ENCODE peak calls at places on chromosomes 5 and 9, in six cellular contexts. E is activated T-cell treated with anti-CD3 and anti-CD28 coated beads, Interleukin-2, amount 50 U/mL, for 1 hour; S is colonic mucosa; B is ovary; Y is smooth muscle cell of the brain vasculature; J is EL. T is an unnamed sample.
A peak's percentile ranks its signal among the peaks of the same experiment; 100 is the strongest.

GRCh38 chr9:5557606-5558587 is 47.6 kb downstream of the PDCD1LG2 start:
- DNase-seq in Y (no peak), J (no peak), E (peak; percentile 40), S (no peak), B (no peak), T (no peak)

GRCh38 chr5:77832166-77832770 is 56.1 kb upstream of the TBCA start:
- DNase-seq in Y (no peak), E (no peak), B (no peak), J (no peak), S (no peak), T (no peak)

GRCh38 chr9:124011460-124012301 is at the start of gene LHX2:
- DNase-seq in B (no peak), Y (peak; percentile 7), J (peak; percentile 89), S (peak; percentile 73), E (no peak), T (peak; percentile 80)

GRCh38 chr5:36739751-36740221 is 133.4 kb downstream of the SLC1A3 start:
- DNase-seq in S (peak; percentile 89), J (peak; percentile 76), Y (peak; percentile 43), E (peak; percentile 71), B (peak; percentile 43), T (peak; percentile 79)

GRCh38 chr5:139488269-139488668 is 5.7 kb upstream of the STING1 start:
- DNase-seq in Y (no peak), S (no peak), B (no peak), E (no peak), J (no peak), T (no peak)

GRCh38 chr5:155834271-155834975 is 492.5 kb upstream of the SGCD start:
- DNase-seq in B (no peak), E (no peak), Y (no peak), J (no peak), S (no peak), T (no peak)

GRCh38 chr9:19030899-19031298 is 2.1 kb downstream of the SAXO1 start:
- DNase-seq in E (no peak), J (peak; percentile 17), B (no peak), Y (no peak), S (no peak), T (no peak)

GRCh38 chr9:19116391-19116790 is 10.9 kb downstream of the PLIN2 start:
- DNase-seq in S (no peak), B (no peak), Y (no peak), J (no peak), E (no peak), T (peak; percentile 39)

GRCh38 chr5:17436766-17437221 is 61.2 kb upstream of the TAF11L2 start:
- DNase-seq in S (no peak), B (no peak), Y (no peak), E (no peak), J (peak; percentile 39), T (no peak)

GRCh38 chr5:149060325-149060724 is 2.5 kb downstream of the SH3TC2 start:
- DNase-seq in B (no peak), S (peak; percentile 63), E (no peak), J (peak; percentile 66), Y (no peak), T (no peak)

GRCh38 chr9:86043999-86044398 is 55.4 kb downstream of the GOLM1 start:
- DNase-seq in J (no peak), E (no peak), Y (no peak), B (no peak), S (no peak), T (no peak)

GRCh38 chr5:36696059-36696673 is 89.8 kb downstream of the SLC1A3 start:
- DNase-seq in J (peak; percentile 57), E (peak; percentile 30), Y (no peak), B (no peak), S (peak; percentile 38), T (peak; percentile 72)

GRCh38 chr9:567128-567745 is 274.3 kb upstream of the DMRT1 start:
- DNase-seq in J (no peak), S (no peak), B (no peak), E (no peak), Y (no peak), T (no peak)

GRCh38 chr5:151890299-151890698 is 34.4 kb downstream of the GLRA1 start:
- DNase-seq in S (no peak), E (no peak), Y (no peak), J (no peak), B (no peak), T (no peak)

GRCh38 chr9:97577051-97577450 is 56.1 kb downstream of the TSTD2 start:
- DNase-seq in B (no peak), S (no peak), J (no peak), Y (no peak), E (no peak), T (no peak)

GRCh38 chr5:87755378-87755777 is 342.6 kb upstream of the CCNH start:
- DNase-seq in S (no peak), B (no peak), Y (no peak), J (no peak), E (no peak), T (no peak)

GRCh38 chr9:78238061-78239038 is 2.5 kb downstream of the CEP78 start:
- DNase-seq in S (no peak), B (no peak), J (no peak), E (no peak), Y (no peak), T (no peak)

GRCh38 chr5:171562822-171563221 is 143.4 kb downstream of the FGF18 start:
- DNase-seq in B (no peak), S (no peak), E (no peak), J (peak; percentile 8), Y (no peak), T (no peak)

GRCh38 chr9:125613156-125613555 is 93.9 kb downstream of the MAPKAP1 start:
- DNase-seq in S (no peak), J (no peak), B (no peak), Y (no peak), E (no peak), T (no peak)

GRCh38 chr5:922745-923472 is 30.2 kb downstream of the TRIP13 start:
- DNase-seq in B (no peak), E (no peak), Y (no peak), J (no peak), S (no peak), T (no peak)

GRCh38 chr5:83837261-83837894 is 116.7 kb upstream of the HAPLN1 start:
- DNase-seq in S (no peak), B (no peak), Y (no peak), J (no peak), E (no peak), T (no peak)

GRCh38 chr5:96408841-96409458 is 24.1 kb downstream of the PCSK1 start:
- DNase-seq in S (no peak), B (no peak), J (no peak), Y (no peak), E (no peak), T (no peak)